ENCODE peak calls at places on chromosomes 3 and 15, in eight cellular contexts. One of them, this sample, is unnamed.

GRCh38 chr3:42119558-42120355 is 28.6 kb downstream of the TRAK1 start:
- DNase-seq in sigmoid colon: no peak
- DNase-seq in stomach: no peak
- DNase-seq in heart left ventricle: no peak
- DNase-seq in uterus: peak
- DNase-seq in IMR-90: no peak
- DNase-seq in tibial nerve: no peak
- DNase-seq in right lobe of liver: no peak
- DNase-seq in this sample: no peak

GRCh38 chr3:129702934-129703712 is 96.6 kb upstream of the PLXND1 start:
- DNase-seq in sigmoid colon: no peak
- DNase-seq in stomach: no peak
- DNase-seq in heart left ventricle: no peak
- DNase-seq in uterus: no peak
- DNase-seq in IMR-90: peak
- DNase-seq in tibial nerve: no peak
- DNase-seq in right lobe of liver: no peak
- DNase-seq in this sample: no peak

GRCh38 chr3:161682715-161683114 is 186.1 kb downstream of the OTOL1 start:
- DNase-seq in sigmoid colon: no peak
- DNase-seq in stomach: no peak
- DNase-seq in heart left ventricle: no peak
- DNase-seq in uterus: no peak
- DNase-seq in IMR-90: no peak
- DNase-seq in tibial nerve: no peak
- DNase-seq in right lobe of liver: no peak
- DNase-seq in this sample: no peak

GRCh38 chr15:89732451-89733172 is 18.4 kb downstream of the MESP1 start:
- DNase-seq in sigmoid colon: no peak
- DNase-seq in stomach: no peak
- DNase-seq in heart left ventricle: no peak
- DNase-seq in uterus: no peak
- DNase-seq in IMR-90: no peak
- DNase-seq in tibial nerve: no peak
- DNase-seq in right lobe of liver: no peak
- DNase-seq in this sample: peak

GRCh38 chr3:43210049-43211027 is 76.0 kb upstream of the SNRK start:
- DNase-seq in sigmoid colon: no peak
- DNase-seq in stomach: no peak
- DNase-seq in heart left ventricle: no peak
- DNase-seq in uterus: no peak
- DNase-seq in IMR-90: no peak
- DNase-seq in tibial nerve: no peak
- DNase-seq in right lobe of liver: no peak
- DNase-seq in this sample: no peak

GRCh38 chr3:5023777-5024346 is 44.6 kb downstream of the BHLHE40 start:
- DNase-seq in sigmoid colon: peak
- DNase-seq in stomach: no peak
- DNase-seq in heart left ventricle: no peak
- DNase-seq in uterus: no peak
- DNase-seq in IMR-90: no peak
- DNase-seq in tibial nerve: no peak
- DNase-seq in right lobe of liver: no peak
- DNase-seq in this sample: no peak

GRCh38 chr3:39156421-39156820 is 3.0 kb upstream of the CSRNP1 start:
- DNase-seq in sigmoid colon: no peak
- DNase-seq in stomach: no peak
- DNase-seq in heart left ventricle: no peak
- DNase-seq in uterus: no peak
- DNase-seq in IMR-90: no peak
- DNase-seq in tibial nerve: no peak
- DNase-seq in right lobe of liver: no peak
- DNase-seq in this sample: no peak

GRCh38 chr3:39501982-39502837 is 34.7 kb downstream of the MOBP start:
- DNase-seq in sigmoid colon: no peak
- DNase-seq in stomach: no peak
- DNase-seq in heart left ventricle: no peak
- DNase-seq in uterus: no peak
- DNase-seq in IMR-90: no peak
- DNase-seq in tibial nerve: no peak
- DNase-seq in right lobe of liver: no peak
- DNase-seq in this sample: no peak

GRCh38 chr15:59349715-59350420 is 22.8 kb downstream of the MYO1E start:
- DNase-seq in sigmoid colon: no peak
- DNase-seq in stomach: no peak
- DNase-seq in heart left ventricle: peak
- DNase-seq in uterus: peak
- DNase-seq in IMR-90: peak
- DNase-seq in tibial nerve: no peak
- DNase-seq in right lobe of liver: no peak
- DNase-seq in this sample: no peak

GRCh38 chr3:21839592-21839991 is 88.6 kb upstream of the ZNF385D start:
- DNase-seq in sigmoid colon: no peak
- DNase-seq in stomach: no peak
- DNase-seq in heart left ventricle: peak
- DNase-seq in uterus: no peak
- DNase-seq in IMR-90: peak
- DNase-seq in tibial nerve: no peak
- DNase-seq in right lobe of liver: no peak
- DNase-seq in this sample: no peak

GRCh38 chr3:36403661-36404060 is 23.4 kb downstream of the STAC start:
- DNase-seq in sigmoid colon: no peak
- DNase-seq in stomach: no peak
- DNase-seq in heart left ventricle: no peak
- DNase-seq in uterus: no peak
- DNase-seq in IMR-90: no peak
- DNase-seq in tibial nerve: no peak
- DNase-seq in right lobe of liver: no peak
- DNase-seq in this sample: no peak

GRCh38 chr3:194522579-194523046 is 35.8 kb upstream of the ATP13A3 start:
- DNase-seq in sigmoid colon: no peak
- DNase-seq in stomach: no peak
- DNase-seq in heart left ventricle: no peak
- DNase-seq in uterus: no peak
- DNase-seq in IMR-90: peak
- DNase-seq in tibial nerve: no peak
- DNase-seq in right lobe of liver: no peak
- DNase-seq in this sample: no peak

GRCh38 chr3:174529298-174529697 is 329.8 kb upstream of the NAALADL2 start:
- DNase-seq in sigmoid colon: no peak
- DNase-seq in stomach: no peak
- DNase-seq in heart left ventricle: no peak
- DNase-seq in uterus: no peak
- DNase-seq in IMR-90: no peak
- DNase-seq in tibial nerve: no peak
- DNase-seq in right lobe of liver: no peak
- DNase-seq in this sample: no peak

GRCh38 chr15:73716417-73716816 is 32.2 kb downstream of the CD276 start:
- DNase-seq in sigmoid colon: no peak
- DNase-seq in stomach: peak
- DNase-seq in heart left ventricle: peak
- DNase-seq in uterus: no peak
- DNase-seq in IMR-90: no peak
- DNase-seq in tibial nerve: no peak
- DNase-seq in right lobe of liver: peak
- DNase-seq in this sample: no peak

GRCh38 chr15:35437157-35437556 is 108.8 kb downstream of the DPH6 start:
- DNase-seq in sigmoid colon: no peak
- DNase-seq in stomach: no peak
- DNase-seq in heart left ventricle: no peak
- DNase-seq in uterus: no peak
- DNase-seq in IMR-90: peak
- DNase-seq in tibial nerve: no peak
- DNase-seq in right lobe of liver: no peak
- DNase-seq in this sample: no peak

GRCh38 chr15:28109626-28110415 is 10.7 kb upstream of the OCA2 start:
- DNase-seq in sigmoid colon: peak
- DNase-seq in stomach: no peak
- DNase-seq in heart left ventricle: no peak
- DNase-seq in uterus: no peak
- DNase-seq in IMR-90: no peak
- DNase-seq in tibial nerve: no peak
- DNase-seq in right lobe of liver: peak
- DNase-seq in this sample: peak

GRCh38 chr15:51589881-51590570 is 32.5 kb downstream of the DMXL2 start:
- DNase-seq in sigmoid colon: no peak
- DNase-seq in stomach: no peak
- DNase-seq in heart left ventricle: no peak
- DNase-seq in uterus: no peak
- DNase-seq in IMR-90: no peak
- DNase-seq in tibial nerve: no peak
- DNase-seq in right lobe of liver: no peak
- DNase-seq in this sample: no peak

GRCh38 chr3:29922990-29923746 is 642.3 kb downstream of the RBMS3 start:
- DNase-seq in sigmoid colon: peak
- DNase-seq in stomach: no peak
- DNase-seq in heart left ventricle: peak
- DNase-seq in uterus: no peak
- DNase-seq in IMR-90: peak
- DNase-seq in tibial nerve: peak
- DNase-seq in right lobe of liver: no peak
- DNase-seq in this sample: no peak

GRCh38 chr3:170256597-170256996 is 34.4 kb downstream of the PRKCI start:
- DNase-seq in sigmoid colon: no peak
- DNase-seq in stomach: no peak
- DNase-seq in heart left ventricle: no peak
- DNase-seq in uterus: no peak
- DNase-seq in IMR-90: no peak
- DNase-seq in tibial nerve: no peak
- DNase-seq in right lobe of liver: no peak
- DNase-seq in this sample: no peak

GRCh38 chr15:42707873-42708544 is 28.9 kb downstream of the CDAN1 start:
- DNase-seq in sigmoid colon: no peak
- DNase-seq in stomach: no peak
- DNase-seq in heart left ventricle: no peak
- DNase-seq in uterus: no peak
- DNase-seq in IMR-90: no peak
- DNase-seq in tibial nerve: no peak
- DNase-seq in right lobe of liver: no peak
- DNase-seq in this sample: no peak

GRCh38 chr3:169028716-169029115 is 634.8 kb downstream of the MECOM start:
- DNase-seq in sigmoid colon: no peak
- DNase-seq in stomach: no peak
- DNase-seq in heart left ventricle: no peak
- DNase-seq in uterus: no peak
- DNase-seq in IMR-90: no peak
- DNase-seq in tibial nerve: no peak
- DNase-seq in right lobe of liver: no peak
- DNase-seq in this sample: no peak

GRCh38 chr15:70768247-70768883 is 5.0 kb upstream of the UACA start:
- DNase-seq in sigmoid colon: no peak
- DNase-seq in stomach: no peak
- DNase-seq in heart left ventricle: no peak
- DNase-seq in uterus: no peak
- DNase-seq in IMR-90: no peak
- DNase-seq in tibial nerve: no peak
- DNase-seq in right lobe of liver: no peak
- DNase-seq in this sample: no peak

GRCh38 chr3:180827171-180827570 is 85.3 kb upstream of the FXR1 start:
- DNase-seq in sigmoid colon: no peak
- DNase-seq in stomach: no peak
- DNase-seq in heart left ventricle: no peak
- DNase-seq in uterus: no peak
- DNase-seq in IMR-90: no peak
- DNase-seq in tibial nerve: no peak
- DNase-seq in right lobe of liver: no peak
- DNase-seq in this sample: no peak

GRCh38 chr3:140375002-140375401 is 302.9 kb upstream of the TRIM42 start:
- DNase-seq in sigmoid colon: no peak
- DNase-seq in stomach: no peak
- DNase-seq in heart left ventricle: no peak
- DNase-seq in uterus: no peak
- DNase-seq in IMR-90: no peak
- DNase-seq in tibial nerve: no peak
- DNase-seq in right lobe of liver: no peak
- DNase-seq in this sample: no peak

GRCh38 chr15:85890620-85890980 is 95.9 kb upstream of the KLHL25 start:
- DNase-seq in sigmoid colon: no peak
- DNase-seq in stomach: no peak
- DNase-seq in heart left ventricle: no peak
- DNase-seq in uterus: no peak
- DNase-seq in IMR-90: no peak
- DNase-seq in tibial nerve: no peak
- DNase-seq in right lobe of liver: no peak
- DNase-seq in this sample: no peak

GRCh38 chr3:172514678-172515077 is 8.6 kb downstream of the TNFSF10 start:
- DNase-seq in sigmoid colon: no peak
- DNase-seq in stomach: no peak
- DNase-seq in heart left ventricle: no peak
- DNase-seq in uterus: no peak
- DNase-seq in IMR-90: no peak
- DNase-seq in tibial nerve: no peak
- DNase-seq in right lobe of liver: no peak
- DNase-seq in this sample: no peak

GRCh38 chr15:90807687-90808086 is 60.7 kb upstream of the FURIN start:
- DNase-seq in sigmoid colon: no peak
- DNase-seq in stomach: no peak
- DNase-seq in heart left ventricle: no peak
- DNase-seq in uterus: no peak
- DNase-seq in IMR-90: no peak
- DNase-seq in tibial nerve: no peak
- DNase-seq in right lobe of liver: no peak
- DNase-seq in this sample: no peak

GRCh38 chr15:32903591-32903990 is 185.8 kb downstream of the GREM1 start:
- DNase-seq in sigmoid colon: no peak
- DNase-seq in stomach: no peak
- DNase-seq in heart left ventricle: no peak
- DNase-seq in uterus: no peak
- DNase-seq in IMR-90: no peak
- DNase-seq in tibial nerve: no peak
- DNase-seq in right lobe of liver: no peak
- DNase-seq in this sample: no peak
- TF ChIP-seq POLR2A in sigmoid colon: no peak
- TF ChIP-seq POLR2A in stomach: no peak
- TF ChIP-seq POLR2A in heart left ventricle: no peak
- TF ChIP-seq POLR2A in uterus: no peak
- TF ChIP-seq POLR2A in IMR-90: no peak
- TF ChIP-seq POLR2A in tibial nerve: no peak
- TF ChIP-seq POLR2A in right lobe of liver: no peak
- TF ChIP-seq POLR2A in this sample: no peak

GRCh38 chr3:128620268-128620691 is 30.3 kb downstream of the RPN1 start:
- DNase-seq in sigmoid colon: no peak
- DNase-seq in stomach: no peak
- DNase-seq in heart left ventricle: no peak
- DNase-seq in uterus: no peak
- DNase-seq in IMR-90: no peak
- DNase-seq in tibial nerve: no peak
- DNase-seq in right lobe of liver: no peak
- DNase-seq in this sample: no peak
- TF ChIP-seq CTCF in sigmoid colon: no peak
- TF ChIP-seq CTCF in stomach: no peak
- TF ChIP-seq CTCF in heart left ventricle: no peak
- TF ChIP-seq CTCF in uterus: no peak
- TF ChIP-seq CTCF in IMR-90: peak
- TF ChIP-seq CTCF in tibial nerve: no peak
- TF ChIP-seq CTCF in right lobe of liver: no peak
- TF ChIP-seq CTCF in this sample: no peak

GRCh38 chr15:25776071-25776740 is 86.9 kb downstream of the ATP10A start:
- DNase-seq in sigmoid colon: no peak
- DNase-seq in stomach: no peak
- DNase-seq in heart left ventricle: no peak
- DNase-seq in uterus: no peak
- DNase-seq in IMR-90: no peak
- DNase-seq in tibial nerve: no peak
- DNase-seq in right lobe of liver: no peak
- DNase-seq in this sample: no peak
- H3K27ac ChIP-seq in sigmoid colon: peak
- H3K27ac ChIP-seq in stomach: peak
- H3K27ac ChIP-seq in heart left ventricle: peak
- H3K27ac ChIP-seq in uterus: no peak
- H3K27ac ChIP-seq in IMR-90: no peak
- H3K27ac ChIP-seq in tibial nerve: no peak
- H3K27ac ChIP-seq in right lobe of liver: no peak
- H3K27ac ChIP-seq in this sample: no peak

GRCh38 chr15:31228980-31229826 is 97.4 kb upstream of the KLF13 start:
- DNase-seq in sigmoid colon: no peak
- DNase-seq in stomach: peak
- DNase-seq in heart left ventricle: no peak
- DNase-seq in uterus: no peak
- DNase-seq in IMR-90: no peak
- DNase-seq in tibial nerve: no peak
- DNase-seq in right lobe of liver: peak
- DNase-seq in this sample: no peak
- TF ChIP-seq POLR2A in sigmoid colon: peak
- TF ChIP-seq POLR2A in stomach: peak
- TF ChIP-seq POLR2A in heart left ventricle: no peak
- TF ChIP-seq POLR2A in uterus: peak
- TF ChIP-seq POLR2A in IMR-90: no peak
- TF ChIP-seq POLR2A in tibial nerve: no peak
- TF ChIP-seq POLR2A in right lobe of liver: peak
- TF ChIP-seq POLR2A in this sample: no peak